ENCODE peak calls at places on chromosomes 5 and 9, in ten cellular contexts. C, Q, P, B, T, J, O, K, U and F are unnamed samples.

GRCh38 chr5:99191181-99191775 is 262.5 kb upstream of the CHD1 start:
- DNase-seq in C (no peak), Q (no peak), P (no peak), B (no peak), T (no peak), J (no peak), O (no peak), K (no peak), U (no peak), F (no peak)

GRCh38 chr9:113509463-113509862 is 45.9 kb downstream of the RGS3 start:
- DNase-seq in C (no peak), Q (no peak), P (no peak), B (peak), T (no peak), J (peak), O (no peak), K (no peak), U (peak), F (no peak)

GRCh38 chr9:33170464-33171156 is 3.5 kb upstream of the B4GALT1 start:
- DNase-seq in C (peak), Q (peak), P (peak), B (peak), T (peak), J (no peak), O (peak), K (peak), U (peak), F (no peak)

GRCh38 chr5:38447786-38448185 is 108.7 kb downstream of the LIFR start:
- DNase-seq in C (no peak), Q (no peak), P (no peak), B (no peak), T (no peak), J (peak), O (no peak), K (no peak), U (no peak), F (no peak)

GRCh38 chr9:38486056-38486455 is 61.8 kb upstream of the IGFBPL1 start:
- DNase-seq in C (no peak), Q (no peak), P (no peak), B (no peak), T (no peak), J (no peak), O (no peak), K (no peak), U (no peak), F (no peak)

GRCh38 chr9:100216178-100216787 is 117.2 kb downstream of the INVS start:
- DNase-seq in C (peak), Q (peak), P (no peak), B (peak), T (peak), J (peak), O (peak), K (no peak), U (no peak), F (no peak)

GRCh38 chr5:115068239-115069086 is 101.2 kb downstream of the TRIM36 start:
- DNase-seq in C (peak), Q (peak), P (no peak), B (peak), T (no peak), J (no peak), O (no peak), K (no peak), U (no peak), F (no peak)

GRCh38 chr5:103186152-103186551 is 66.1 kb downstream of the PPIP5K2 start:
- DNase-seq in C (no peak), Q (no peak), P (no peak), B (no peak), T (no peak), J (no peak), O (no peak), K (no peak), U (no peak), F (no peak)

GRCh38 chr5:116583823-116584222 is 9.2 kb upstream of the SEMA6A start:
- DNase-seq in C (no peak), Q (no peak), P (no peak), B (no peak), T (no peak), J (no peak), O (no peak), K (no peak), U (no peak), F (no peak)

GRCh38 chr9:93958875-93959682 is 3.9 kb upstream of the BARX1 start:
- DNase-seq in C (no peak), Q (no peak), P (no peak), B (no peak), T (peak), J (peak), O (no peak), K (peak), U (no peak), F (no peak)

GRCh38 chr5:102307232-102307631 is 11.1 kb upstream of the SLCO4C1 start:
- DNase-seq in C (no peak), Q (no peak), P (no peak), B (no peak), T (no peak), J (no peak), O (no peak), K (no peak), U (no peak), F (no peak)

GRCh38 chr5:174339130-174339529 is 293.6 kb downstream of the NSG2 start:
- DNase-seq in C (no peak), Q (no peak), P (no peak), B (no peak), T (no peak), J (no peak), O (no peak), K (no peak), U (no peak), F (no peak)